ENCODE peak calls at places on chromosomes 12 and 14, in four cellular contexts. S is K562, L is HCT116, P is SK-N-SH. E is an unnamed sample.

GRCh38 chr12:82329508-82329907 is 28.7 kb downstream of the CCDC59 start:
- DNase-seq in S (no peak), L (no peak), P (no peak), E (no peak)

GRCh38 chr12:110885152-110885840 is 35.1 kb downstream of the MYL2 start:
- DNase-seq in S (no peak), L (no peak), P (no peak), E (no peak)

GRCh38 chr14:101291390-101291789 is 269.9 kb upstream of the DIO3 start:
- DNase-seq in S (no peak), L (no peak), P (no peak), E (no peak)

GRCh38 chr14:52244328-52244727 is 23.2 kb upstream of the PTGDR start:
- DNase-seq in S (no peak), L (no peak), P (no peak), E (no peak)

GRCh38 chr12:81077329-81077685 is 572 bp upstream of the ACSS3 start:
- DNase-seq in S (no peak), L (no peak), P (no peak), E (peak; percentile 77)

GRCh38 chr14:89232366-89233070 is 184.5 kb downstream of the FOXN3 start:
- DNase-seq in S (no peak), L (no peak), P (no peak), E (no peak)

GRCh38 chr12:102059343-102059742 is 2.4 kb downstream of the WASHC3 start:
- DNase-seq in S (peak; percentile 10), L (no peak), P (no peak), E (no peak)

GRCh38 chr14:24398298-24398942 is 383 bp upstream of the NYNRIN start:
- DNase-seq in S (no peak), L (no peak), P (peak; percentile 73), E (no peak)

GRCh38 chr12:112121780-112122565 is 3.4 kb upstream of the TRAFD1 start:
- DNase-seq in S (peak; percentile 20), L (peak; percentile 26), P (no peak), E (no peak)

GRCh38 chr14:74429221-74429691 is 3.2 kb upstream of the SYNDIG1L start:
- DNase-seq in S (no peak), L (no peak), P (no peak), E (peak; percentile 68)

GRCh38 chr12:55762646-55763045 is 19.7 kb downstream of the GDF11 start:
- DNase-seq in S (no peak), L (no peak), P (no peak), E (no peak)

GRCh38 chr12:104973250-104973649 is 12.9 kb upstream of the NOPCHAP1 start:
- DNase-seq in S (no peak), L (no peak), P (no peak), E (no peak)

GRCh38 chr12:16454481-16454880 is 107.0 kb downstream of the MGST1 start:
- DNase-seq in S (no peak), L (no peak), P (no peak), E (no peak)

GRCh38 chr12:132181570-132182200 is 37.4 kb downstream of the NOC4L start:
- DNase-seq in S (no peak), L (no peak), P (no peak), E (no peak)

GRCh38 chr14:38134631-38135030 is 73.1 kb upstream of the SSTR1 start:
- DNase-seq in S (no peak), L (no peak), P (no peak), E (no peak)

GRCh38 chr12:20212036-20212435 is 156.3 kb upstream of the PDE3A start:
- DNase-seq in S (no peak), L (no peak), P (no peak), E (no peak)

GRCh38 chr12:122499991-122500684 is 594 bp downstream of the ZCCHC8 start:
- DNase-seq in S (peak; percentile 75), L (peak; percentile 16), P (peak; percentile 68), E (peak; percentile 16)
- TF ChIP-seq YY1 in S (no peak), L (no peak), P (no peak), E (no peak)

DNA sequence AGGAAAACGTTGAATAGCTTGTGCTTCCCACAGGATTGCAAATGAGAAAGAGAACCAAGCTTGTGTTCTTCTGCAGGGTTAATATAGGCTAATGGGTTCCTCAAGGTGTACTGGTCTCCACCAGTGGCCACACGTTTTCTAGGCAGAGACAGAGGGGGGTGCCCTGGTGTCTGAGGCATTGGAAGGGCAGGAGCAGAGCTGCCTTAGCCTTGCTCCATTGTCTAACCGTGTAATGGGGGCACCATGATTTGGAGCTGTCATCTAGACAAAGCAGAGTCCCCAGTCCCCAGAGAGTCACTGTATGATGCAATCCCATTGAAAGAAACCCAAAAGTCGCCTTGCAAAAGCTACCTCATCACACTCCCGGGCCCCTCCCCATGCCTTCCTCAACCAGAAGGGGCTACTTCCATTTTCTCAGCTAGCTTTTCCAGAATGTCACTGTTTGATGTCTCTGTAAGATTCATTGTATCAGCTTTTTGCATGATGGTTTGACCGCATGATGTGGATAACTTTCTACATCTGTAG is 487.1 kb downstream of the AACS start:
- DNase-seq in S (no peak), L (no peak), P (no peak), E (no peak)
- TF ChIP-seq YY1 in S (no peak), L (no peak), P (no peak), E (no peak)

DNA sequence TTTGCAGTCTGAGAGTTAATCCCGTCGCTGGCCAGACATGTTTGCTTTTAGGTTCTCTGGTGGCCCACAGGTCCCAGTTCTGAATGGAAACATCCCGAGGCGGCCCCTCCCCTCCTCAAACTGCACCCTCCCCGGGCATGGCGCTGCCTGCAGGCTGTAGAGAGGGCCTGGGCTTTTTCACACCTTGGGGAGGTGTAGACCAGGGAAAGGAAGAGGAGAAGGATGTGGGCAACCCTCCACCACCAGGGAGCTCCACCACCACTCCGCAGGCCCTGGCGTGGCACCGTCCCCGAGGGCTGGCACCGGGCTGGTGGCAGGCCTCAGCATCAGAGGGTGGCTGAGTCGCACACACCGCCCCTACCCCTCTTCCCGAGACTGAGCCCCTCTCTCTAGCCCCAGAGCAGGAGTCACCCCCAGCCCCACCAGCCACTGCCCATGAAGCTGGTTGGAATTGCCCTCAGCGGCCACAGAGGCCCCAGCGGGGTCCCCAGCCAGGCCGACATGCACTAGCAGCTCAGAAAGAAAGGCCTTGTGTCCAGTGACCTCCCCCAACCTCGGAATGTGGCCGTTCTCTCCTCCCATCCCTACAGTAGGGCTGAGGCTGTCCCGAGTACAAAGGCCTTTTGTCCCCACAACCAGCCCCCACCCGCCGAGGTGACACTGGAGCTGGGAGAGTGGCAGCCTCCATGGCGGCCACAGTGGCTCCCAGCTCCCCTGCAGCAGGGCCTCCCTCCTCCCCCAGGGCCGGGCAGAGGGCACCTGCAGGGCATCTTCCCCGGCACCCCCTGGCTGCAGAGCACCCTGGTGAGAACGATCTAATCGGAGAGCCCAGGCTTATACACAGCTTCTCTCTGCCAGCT is 23.5 kb upstream of the INF2 start:
- DNase-seq in S (no peak), L (peak; percentile 91), P (no peak), E (no peak)
- TF ChIP-seq YY1 in S (no peak), L (peak; percentile 69), P (no peak), E (no peak)

GRCh38 chr12:27627123-27627835 is 69.0 kb upstream of the REP15 start:
- DNase-seq in S (no peak), L (no peak), P (no peak), E (no peak)

GRCh38 chr12:27637524-27637923 is 58.7 kb upstream of the REP15 start:
- DNase-seq in S (no peak), L (no peak), P (no peak), E (no peak)

GRCh38 chr12:27631365-27631764 is 64.9 kb upstream of the REP15 start:
- DNase-seq in S (no peak), L (no peak), P (no peak), E (no peak)

GRCh38 chr12:27635349-27635972 is 60.8 kb upstream of the REP15 start:
- DNase-seq in S (peak; percentile 21), L (peak; percentile 44), P (peak; percentile 15), E (peak; percentile 38)

DNA sequence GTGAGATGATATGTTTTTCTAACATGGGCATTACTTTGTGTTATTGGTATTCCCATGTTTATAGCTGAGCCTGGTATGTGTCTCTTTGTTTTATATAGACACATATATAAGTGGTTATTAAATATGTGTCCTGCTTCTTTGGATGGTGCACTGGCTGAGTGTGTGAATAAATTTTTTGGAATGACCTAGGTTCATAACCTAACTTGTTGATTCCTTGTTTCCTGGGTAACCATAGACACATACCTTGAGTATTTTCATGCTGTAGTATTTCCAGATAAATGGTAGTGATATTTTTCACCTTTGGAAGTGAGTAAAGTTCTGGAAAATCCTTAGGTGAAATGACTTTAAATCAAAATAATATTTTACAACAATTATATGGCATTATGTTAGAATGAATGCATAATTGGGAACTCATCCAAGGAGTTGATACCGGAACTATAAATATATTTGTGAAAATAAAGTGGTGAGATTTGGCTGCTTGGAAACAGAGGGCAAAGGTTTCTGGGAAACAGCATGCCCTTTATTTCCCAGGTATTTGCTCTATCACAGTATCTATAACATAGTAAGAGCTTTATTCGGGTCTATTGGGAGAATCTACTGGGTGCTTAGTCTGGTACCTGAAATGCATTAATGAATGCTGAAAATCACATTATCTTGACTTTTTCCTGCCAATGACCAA is 64.3 kb upstream of the REP15 start:
- DNase-seq in S (no peak), L (no peak), P (no peak), E (no peak)
- TF ChIP-seq YY1 in S (no peak), L (no peak), P (no peak), E (no peak)

GRCh38 chr14:65168840-65169239 is 66.5 kb upstream of the MAX start:
- DNase-seq in S (no peak), L (peak; percentile 37), P (no peak), E (no peak)

GRCh38 chr14:65167072-65167645 is 64.8 kb upstream of the MAX start:
- DNase-seq in S (peak; percentile 33), L (no peak), P (no peak), E (no peak)

GRCh38 chr14:65164825-65165135 is 62.5 kb upstream of the MAX start:
- DNase-seq in S (no peak), L (no peak), P (no peak), E (no peak)

GRCh38 chr14:65160091-65160490 is 57.8 kb upstream of the MAX start:
- DNase-seq in S (no peak), L (no peak), P (no peak), E (no peak)

GRCh38 chr14:65164068-65164824 is 61.9 kb upstream of the MAX start:
- DNase-seq in S (peak; percentile 64), L (peak; percentile 51), P (peak; percentile 63), E (no peak)
- TF ChIP-seq YY1 in S (no peak), L (no peak), P (no peak), E (no peak)

DNA sequence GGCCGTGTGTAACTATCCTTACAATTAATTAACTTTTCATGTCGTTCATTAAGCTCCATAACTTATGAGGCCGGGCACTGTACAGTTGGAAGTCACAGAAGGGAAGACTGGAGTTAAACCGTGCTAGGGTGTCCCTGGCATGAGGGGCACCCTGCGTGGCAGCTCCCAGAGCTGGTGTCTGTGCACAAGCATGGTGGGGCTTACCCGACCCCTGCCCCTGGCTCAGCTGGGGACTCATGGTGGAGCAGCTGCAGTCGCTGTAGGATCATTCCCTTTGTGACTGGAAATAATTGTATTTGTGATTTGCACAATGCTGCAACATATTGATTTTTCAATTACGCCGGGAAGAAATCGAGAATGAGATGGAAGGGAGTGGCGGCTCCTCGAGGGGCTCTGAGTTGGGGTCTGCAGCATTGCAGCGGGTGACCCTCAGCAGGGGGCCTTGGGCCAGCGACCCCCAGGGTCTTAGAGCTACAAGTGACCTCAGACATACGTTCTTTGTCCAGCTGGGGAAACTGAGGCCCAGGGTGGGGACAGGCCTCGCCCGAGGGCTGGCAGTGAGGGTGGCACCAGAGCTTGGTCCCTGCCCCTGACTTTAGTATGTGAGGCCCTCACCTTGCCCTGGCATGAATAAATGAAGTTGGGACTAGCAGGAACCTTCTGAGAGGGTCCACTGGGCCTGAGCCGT is 125.4 kb downstream of the KIF26A start:
- DNase-seq in S (no peak), L (no peak), P (no peak), E (no peak)
- TF ChIP-seq YY1 in S (no peak), L (no peak), P (no peak), E (no peak)

E was measured in NT2/D1.